ENCODE peak calls at places on chromosomes 3 and 15, in six cellular contexts. G is effector CD4-positive, alpha-beta T cell; I is T-helper 2 cell; P is activated CD4-positive, alpha-beta T cell treated with anti-CD3 and anti-CD28 coated beads, Interleukin-2, amount 50 U/mL, for 1 hour; B is neural crest cell; Y is WTC11. F is an unnamed sample.

GRCh38 chr15:81194723-81195122 is 2.0 kb upstream of the IL16 start:
- DNase-seq in G (no peak), I (no peak), P (no peak), B (no peak), Y (no peak), F (no peak)

GRCh38 chr3:167705840-167706239 is 28.9 kb downstream of the PDCD10 start:
- DNase-seq in G (no peak), I (no peak), P (no peak), B (no peak), Y (no peak), F (no peak)

GRCh38 chr3:56837196-56837955 is 35.6 kb upstream of the ARHGEF3 start:
- DNase-seq in G (no peak), I (no peak), P (no peak), B (no peak), Y (no peak), F (no peak)

GRCh38 chr3:34619990-34620389 is 821.6 kb downstream of the PDCD6IP start:
- DNase-seq in G (no peak), I (no peak), P (no peak), B (no peak), Y (no peak), F (no peak)

GRCh38 chr15:51793521-51793920 is 35.9 kb upstream of the TMOD3 start:
- DNase-seq in G (no peak), I (no peak), P (no peak), B (no peak), Y (no peak), F (no peak)

GRCh38 chr3:178059836-178060235 is 476.4 kb upstream of the KCNMB2 start:
- DNase-seq in G (no peak), I (no peak), P (no peak), B (no peak), Y (no peak), F (no peak)

GRCh38 chr15:68987120-68987519 is 27.4 kb upstream of the NOX5 start:
- DNase-seq in G (no peak), I (no peak), P (no peak), B (no peak), Y (no peak), F (no peak)

GRCh38 chr3:127304121-127304744 is 16.4 kb upstream of the PRR20G start:
- DNase-seq in G (no peak), I (no peak), P (peak; percentile 8), B (no peak), Y (peak; percentile 45), F (no peak)

GRCh38 chr3:118808743-118809142 is 225.9 kb downstream of the IGSF11 start:
- DNase-seq in G (no peak), I (no peak), P (no peak), B (no peak), Y (no peak), F (no peak)

GRCh38 chr15:51311510-51311909 is 26.9 kb downstream of the CYP19A1 start:
- DNase-seq in G (no peak), I (no peak), P (no peak), B (no peak), Y (no peak), F (no peak)